ENCODE peak calls at places on chromosomes 2 and 18, in five cellular contexts. U is astrocyte, K is fibroblast of lung, O is IMR-90, C is PC-3. R is an unnamed sample.

GRCh38 chr18:54149078-54149697 is 75.3 kb downstream of the MBD2 start:
- DNase-seq in U (peak; percentile 94), K (peak; percentile 82), O (peak; percentile 88), C (peak; percentile 91), R (peak; percentile 82)

GRCh38 chr18:45386256-45386655 is 229.0 kb upstream of the SLC14A2 start:
- DNase-seq in U (no peak), K (peak; percentile 47), O (peak; percentile 8), C (peak; percentile 38), R (peak; percentile 24)

GRCh38 chr18:41150316-41150715 is 804.7 kb upstream of the PIK3C3 start:
- DNase-seq in U (no peak), K (no peak), O (no peak), C (no peak), R (no peak)

GRCh38 chr18:36471393-36471792 is 173.9 kb downstream of the FHOD3 start:
- DNase-seq in U (no peak), K (no peak), O (no peak), C (no peak), R (no peak)

GRCh38 chr2:151156431-151156830 is 105.2 kb downstream of the RBM43 start:
- DNase-seq in U (peak; percentile 67), K (no peak), O (peak; percentile 33), C (no peak), R (no peak)

GRCh38 chr2:179558010-179558911 is 293.6 kb upstream of the SESTD1 start:
- DNase-seq in U (no peak), K (no peak), O (no peak), C (no peak), R (no peak)

GRCh38 chr2:240925576-240926515 is 19.7 kb downstream of the CROCC2 start:
- DNase-seq in U (no peak), K (no peak), O (no peak), C (no peak), R (peak; percentile 19)

GRCh38 chr2:31217465-31218200 is at the start of gene CAPN14:
- DNase-seq in U (no peak), K (no peak), O (no peak), C (no peak), R (no peak)

GRCh38 chr18:22650247-22650646 is 232.5 kb upstream of the CTAGE1 start:
- DNase-seq in U (no peak), K (peak; percentile 18), O (no peak), C (no peak), R (no peak)

GRCh38 chr2:191006997-191007604 is 6.9 kb downstream of the STAT1 start:
- DNase-seq in U (no peak), K (no peak), O (no peak), C (no peak), R (no peak)

GRCh38 chr18:45733535-45733934 is 9.6 kb downstream of the SLC14A1 start:
- DNase-seq in U (no peak), K (no peak), O (no peak), C (no peak), R (no peak)

GRCh38 chr2:69499966-69500365 is 62.7 kb upstream of the NFU1 start:
- DNase-seq in U (no peak), K (peak; percentile 23), O (peak; percentile 21), C (no peak), R (no peak)

GRCh38 chr2:26772064-26773001 is 8.2 kb downstream of the SLC35F6 start:
- DNase-seq in U (peak; percentile 18), K (peak; percentile 98), O (peak; percentile 38), C (peak; percentile 41), R (peak; percentile 51)

GRCh38 chr2:239202343-239202742 is 198.5 kb downstream of the HDAC4 start:
- DNase-seq in U (no peak), K (no peak), O (no peak), C (no peak), R (no peak)
- H3K9ac ChIP-seq in U (no peak overlapping the region), K (no peak overlapping the region), O (no peak overlapping the region), C (no peak overlapping the region), R (no peak overlapping the region)

GRCh38 chr2:148888003-148888501 is 13.0 kb downstream of the KIF5C start:
- DNase-seq in U (no peak), K (no peak), O (no peak), C (no peak), R (no peak)
- H2AFZ ChIP-seq in U (peak overlapping the region; percentile 77), K (no peak overlapping the region), O (peak overlapping the region; percentile 63), C (no peak overlapping the region), R (no peak overlapping the region)

DNA sequence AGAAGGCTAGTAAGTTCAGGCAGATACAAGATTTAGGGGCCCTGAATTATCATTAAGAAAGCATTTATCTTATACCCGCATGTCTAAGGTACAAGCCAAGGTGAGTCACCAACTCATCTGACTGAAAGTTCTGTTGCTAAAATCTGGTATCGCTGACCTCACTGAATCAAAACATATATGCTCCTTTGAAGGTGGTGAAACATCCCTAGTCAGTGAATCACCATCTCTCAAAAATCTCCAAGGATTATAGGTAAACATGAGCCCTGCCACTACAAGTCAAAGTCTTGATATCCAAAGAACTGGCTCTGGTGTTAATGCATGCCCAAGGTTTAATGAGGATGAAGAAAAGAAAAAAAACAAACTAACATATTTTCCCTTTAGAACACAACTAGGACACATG is 43.5 kb downstream of the IRS1 start:
- DNase-seq in U (peak; percentile 92), K (peak; percentile 59), O (peak; percentile 94), C (peak; percentile 92), R (peak; percentile 43)
- H3K27ac ChIP-seq in U (peak overlapping the region; percentile 77), K (peak overlapping the region; percentile 80), O (peak overlapping the region; percentile 93), C (peak overlapping the region; percentile 73), R (no peak overlapping the region)

GRCh38 chr2:37506407-37507068 is 162.1 kb downstream of the QPCT start:
- DNase-seq in U (peak; percentile 35), K (peak; percentile 59), O (peak; percentile 43), C (no peak), R (no peak)

GRCh38 chr2:37501121-37501520 is 156.7 kb downstream of the QPCT start:
- DNase-seq in U (no peak), K (no peak), O (no peak), C (no peak), R (no peak)

GRCh38 chr2:37507703-37508102 is 163.3 kb downstream of the QPCT start:
- DNase-seq in U (no peak), K (peak; percentile 88), O (peak; percentile 82), C (no peak), R (no peak)

GRCh38 chr2:37507069-37507410 is 162.6 kb downstream of the QPCT start:
- DNase-seq in U (no peak), K (no peak), O (no peak), C (no peak), R (no peak)
- H3K9ac ChIP-seq in U (no peak overlapping the region), K (no peak overlapping the region), O (peak overlapping the region; percentile 12), C (no peak overlapping the region), R (no peak overlapping the region)

GRCh38 chr2:232486558-232487384 is 863 bp downstream of the ECEL1 start:
- DNase-seq in U (no peak), K (no peak), O (no peak), C (no peak), R (no peak)
- H2AFZ ChIP-seq in U (no peak overlapping the region), K (no peak overlapping the region), O (no peak overlapping the region), C (no peak overlapping the region), R (no peak overlapping the region)

DNA sequence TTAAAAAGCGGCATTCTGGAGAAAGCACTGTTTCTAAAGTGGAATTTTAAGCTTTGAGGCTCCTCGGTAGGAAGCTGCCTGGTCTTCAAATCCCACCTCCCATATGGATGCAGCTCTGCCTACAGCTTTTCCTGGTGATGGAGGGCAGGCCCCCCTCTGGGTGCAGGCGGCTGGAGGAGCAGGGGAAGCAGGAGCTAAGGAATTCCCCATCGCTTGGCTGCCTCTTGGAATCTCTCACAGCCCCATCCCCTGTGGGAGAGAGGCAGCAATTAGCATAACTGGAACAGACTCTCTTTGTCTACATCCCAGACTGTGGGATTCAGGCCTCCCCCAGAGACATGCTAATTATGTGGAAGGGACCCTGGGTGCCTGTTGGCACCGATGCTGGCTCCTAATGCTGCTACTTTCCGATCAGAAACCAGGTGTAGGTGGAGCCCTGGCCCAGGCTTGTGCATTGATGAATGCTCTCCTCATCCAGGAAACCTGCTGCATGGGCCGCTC is 51.3 kb downstream of the LIPG start:
- DNase-seq in U (peak; percentile 63), K (no peak), O (no peak), C (no peak), R (no peak)
- H3K27ac ChIP-seq in U (no peak overlapping the region), K (no peak overlapping the region), O (no peak overlapping the region), C (no peak overlapping the region), R (no peak overlapping the region)

GRCh38 chr2:216340280-216340631 is 32.0 kb downstream of the MARCHF4 start:
- DNase-seq in U (no peak), K (no peak), O (no peak), C (no peak), R (no peak)
- H3K9ac ChIP-seq in U (peak overlapping the region; percentile 52), K (no peak overlapping the region), O (no peak overlapping the region), C (no peak overlapping the region), R (no peak overlapping the region)

GRCh38 chr18:31317860-31318259 is at the start of gene DSG1:
- DNase-seq in U (no peak), K (no peak), O (no peak), C (no peak), R (no peak)
- H2AFZ ChIP-seq in U (no peak within 1 kb of the TSS), K (no peak within 1 kb of the TSS), O (no peak within 1 kb of the TSS), C (no peak within 1 kb of the TSS), R (no peak within 1 kb of the TSS)